ENCODE peak calls at places on chromosome 7, in six cellular contexts. Y, D, N, H, K and T are unnamed samples.

GRCh38 chr7:18464830-18465229 is 30.7 kb upstream of the HDAC9 start:
- DNase-seq in Y (no peak), D (no peak), N (no peak), H (no peak), K (no peak), T (no peak)

GRCh38 chr7:102426268-102427031 is 6.9 kb upstream of the ORAI2 start:
- DNase-seq in D (no peak), H (no peak), N (no peak), Y (no peak), K (peak; percentile 89), T (no peak)

GRCh38 chr7:122887198-122887597 is 938 bp upstream of the CADPS2 start:
- DNase-seq in N (peak; percentile 46), K (no peak), Y (no peak), D (peak; percentile 42), H (peak; percentile 54), T (no peak)

GRCh38 chr7:78099715-78100477 is 301.3 kb downstream of the PHTF2 start:
- DNase-seq in K (no peak), N (no peak), D (no peak), Y (no peak), H (no peak), T (no peak)

GRCh38 chr7:47252706-47253105 is 329.2 kb downstream of the TNS3 start:
- DNase-seq in H (no peak), N (no peak), Y (no peak), K (no peak), D (no peak), T (no peak)

GRCh38 chr7:18638594-18639452 is 143.3 kb downstream of the HDAC9 start:
- DNase-seq in N (no peak), Y (no peak), K (no peak), H (no peak), D (no peak), T (peak; percentile 93)

GRCh38 chr7:113199841-113200240 is 81.5 kb upstream of the SMIM30 start:
- DNase-seq in H (no peak), D (no peak), N (no peak), Y (no peak), K (no peak), T (no peak)

GRCh38 chr7:96236198-96237039 is 85.5 kb downstream of the SLC25A13 start:
- DNase-seq in N (no peak), Y (no peak), D (peak; percentile 42), H (no peak), K (no peak), T (peak; percentile 39)

GRCh38 chr7:77923419-77923818 is 124.8 kb downstream of the PHTF2 start:
- DNase-seq in N (no peak), K (no peak), Y (no peak), H (no peak), D (no peak), T (peak; percentile 36)

GRCh38 chr7:139687206-139687954 is 90.4 kb downstream of the HIPK2 start:
- DNase-seq in Y (no peak), N (no peak), K (no peak), H (no peak), D (no peak), T (no peak)
- TF ChIP-seq CTCF in Y (no peak), N (no peak), K (no peak), H (no peak), D (no peak), T (no peak)

DNA sequence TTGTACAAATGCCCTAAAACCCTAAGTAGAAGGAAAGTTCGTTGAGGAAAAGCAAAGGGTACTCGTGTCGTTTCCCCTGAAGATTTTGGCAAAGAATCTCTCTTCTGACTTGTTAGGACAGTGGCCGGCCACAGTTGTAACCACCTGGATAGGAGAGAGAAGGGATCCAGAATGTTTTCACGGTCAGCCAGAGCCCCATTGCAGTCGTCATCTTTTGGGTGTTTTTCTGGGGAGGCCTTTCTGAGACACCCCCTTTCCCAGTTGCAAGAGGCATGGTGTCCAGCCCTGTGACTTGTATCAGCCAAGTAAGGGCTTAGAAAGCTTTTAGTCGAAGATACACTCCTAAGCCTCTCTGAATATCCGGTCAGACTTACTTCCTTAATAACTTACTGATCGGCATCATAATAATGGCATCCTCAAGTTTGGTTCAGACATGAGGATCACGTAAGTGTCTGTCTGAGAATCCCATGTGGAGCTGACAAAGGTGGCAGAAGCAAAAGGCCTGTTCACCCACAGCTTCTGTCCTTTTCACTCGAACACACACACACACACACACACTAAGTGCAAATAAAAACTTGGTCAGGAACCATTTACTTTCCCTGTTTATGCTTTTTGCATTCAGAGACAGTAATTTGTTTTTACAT is 435.7 kb upstream of the GALNT17 start:
- DNase-seq in K (no peak), H (peak; percentile 9), D (peak; percentile 44), N (no peak), Y (no peak), T (no peak)
- TF ChIP-seq MAX in K (no peak), H (no peak), D (peak; percentile 73), N (no peak), Y (no peak), T (no peak)

DNA sequence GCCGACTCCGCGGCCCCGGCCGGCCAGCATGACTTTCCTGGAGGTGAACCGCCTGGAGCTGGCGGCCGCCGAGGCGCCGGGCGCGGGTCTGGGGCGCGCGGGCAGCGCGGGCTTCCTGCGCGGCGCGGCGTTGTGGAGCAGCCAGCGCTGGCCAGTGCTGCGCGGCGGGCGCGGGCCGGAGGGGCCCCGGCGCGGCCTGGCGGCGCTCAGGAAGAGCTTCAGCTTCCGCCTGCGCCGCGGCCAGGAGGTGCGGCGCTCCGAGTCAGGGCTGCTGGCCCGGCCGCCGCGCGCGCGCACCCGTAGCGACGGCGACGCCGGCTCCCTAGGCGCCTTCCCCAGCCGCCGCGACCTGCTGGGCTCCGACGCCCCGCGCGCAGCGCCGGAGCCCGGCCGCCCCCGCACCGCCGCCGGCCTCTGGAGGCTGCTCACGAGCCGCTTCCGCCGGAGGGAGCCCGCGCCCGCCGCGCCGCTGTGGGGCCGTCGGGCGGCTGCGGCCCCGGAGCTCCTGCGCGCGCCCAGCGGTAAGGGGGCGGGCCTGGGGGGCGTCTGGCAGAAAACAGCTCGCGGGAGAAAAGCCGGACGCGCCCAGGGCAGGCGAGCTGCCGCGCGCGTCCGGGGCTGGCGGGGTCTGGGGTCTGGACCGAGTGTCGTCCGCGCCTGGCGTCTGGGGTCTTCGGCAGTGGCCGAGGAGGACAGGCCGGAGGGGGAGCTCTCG is 29.0 kb downstream of the AGAP3 start:
- DNase-seq in D (peak; percentile 84), Y (no peak), H (no peak), N (peak; percentile 46), K (no peak), T (no peak)
- TF ChIP-seq CTCF in D (no peak), Y (no peak), H (no peak), N (no peak), K (no peak), T (no peak)

GRCh38 chr7:39535064-39535463 is 31.1 kb upstream of the YAE1 start:
- DNase-seq in K (no peak), H (no peak), N (no peak), Y (no peak), D (no peak), T (no peak)

GRCh38 chr7:39535720-39536119 is 30.5 kb upstream of the YAE1 start:
- DNase-seq in H (no peak), N (no peak), D (no peak), Y (no peak), K (no peak), T (no peak)

GRCh38 chr7:39539816-39540215 is 26.4 kb upstream of the YAE1 start:
- DNase-seq in N (no peak), K (no peak), Y (no peak), H (no peak), D (no peak), T (no peak)

GRCh38 chr7:39534599-39534998 is 31.6 kb upstream of the YAE1 start:
- DNase-seq in K (no peak), D (no peak), Y (no peak), H (no peak), N (no peak), T (no peak)

GRCh38 chr7:39536926-39537325 is 29.3 kb upstream of the YAE1 start:
- DNase-seq in N (no peak), Y (no peak), K (no peak), H (no peak), D (no peak), T (peak; percentile 22)
- TF ChIP-seq MAX in N (no peak), Y (no peak), K (no peak), H (no peak), D (no peak), T (no peak)

GRCh38 chr7:44963526-44964290 is 15.1 kb downstream of the MYO1G start:
- DNase-seq in K (no peak), D (peak; percentile 36), N (no peak), Y (no peak), H (no peak), T (peak; percentile 12)

GRCh38 chr7:44964384-44964830 is 14.4 kb downstream of the MYO1G start:
- DNase-seq in D (peak; percentile 71), H (peak; percentile 36), Y (no peak), N (peak; percentile 38), K (no peak), T (peak; percentile 59)

GRCh38 chr7:44961844-44962482 is 16.9 kb downstream of the MYO1G start:
- DNase-seq in Y (no peak), D (peak; percentile 46), N (no peak), K (no peak), H (no peak), T (peak; percentile 33)

GRCh38 chr7:44964831-44965440 is 13.9 kb downstream of the MYO1G start:
- DNase-seq in D (peak; percentile 47), H (no peak), K (no peak), Y (no peak), N (no peak), T (peak; percentile 24)

DNA sequence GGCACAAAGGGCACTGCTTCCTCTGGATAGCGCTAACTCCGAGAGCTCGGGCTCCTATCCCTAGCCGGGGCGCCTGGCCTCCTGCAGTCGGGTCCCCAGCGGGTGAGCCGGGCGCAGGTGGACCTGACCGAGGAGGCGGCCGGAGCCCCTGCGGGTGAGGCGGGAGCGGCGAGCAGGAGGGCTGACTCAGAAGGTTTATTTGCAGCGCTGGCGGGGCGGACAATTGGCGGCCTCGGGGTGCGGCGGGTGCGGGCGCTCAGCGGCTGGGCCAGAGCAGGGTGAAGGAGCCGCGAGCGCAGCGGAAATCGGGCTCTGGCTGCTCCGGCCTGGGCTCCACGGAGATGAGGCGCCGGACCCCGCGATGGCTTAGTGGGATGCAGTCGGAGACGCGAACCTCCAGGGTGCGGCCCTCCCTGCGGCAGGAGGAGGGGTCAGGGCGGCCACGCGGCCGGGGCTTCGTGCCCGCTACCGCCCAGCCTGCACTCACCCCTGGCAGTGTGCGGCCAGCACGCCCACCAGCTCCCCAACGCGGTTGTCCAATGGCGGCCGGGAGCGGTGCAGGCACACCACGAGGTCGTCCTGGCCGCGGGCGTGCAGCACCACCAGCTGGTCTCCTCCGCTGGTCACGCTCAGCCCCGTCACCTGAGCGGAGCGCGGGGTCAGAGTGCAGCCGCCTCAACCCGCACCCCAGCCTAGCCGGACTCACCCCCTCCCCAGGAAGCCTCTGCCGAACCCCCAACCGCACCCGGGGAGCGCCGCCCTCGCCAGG is 16.1 kb downstream of the MYO1G start:
- DNase-seq in H (no peak), N (peak; percentile 61), Y (no peak), K (no peak), D (peak; percentile 45), T (peak; percentile 24)
- TF ChIP-seq CTCF in H (no peak), N (no peak), Y (no peak), K (no peak), D (no peak), T (no peak)

GRCh38 chr7:28726563-28726962 is 231.6 kb downstream of the TRIL start:
- DNase-seq in Y (no peak), N (no peak), H (no peak), K (no peak), D (no peak), T (no peak)
- TF ChIP-seq MAX in Y (no peak), N (no peak), H (no peak), K (no peak), D (no peak), T (no peak)

GRCh38 chr7:51055039-51055840 is 261.4 kb downstream of the COBL start:
- DNase-seq in K (no peak), Y (no peak), N (no peak), H (no peak), D (no peak), T (no peak)
- TF ChIP-seq CTCF in K (no peak), Y (no peak), N (no peak), H (no peak), D (no peak), T (no peak)